ENCODE peak calls at places on chromosomes 3 and 15, in six cellular contexts. One of them, this sample, is unnamed. For H3K36me3, the result is how much of the 10 kb centered on the place peaks cover.

GRCh38 chr15:61275451-61275850 is 46.3 kb upstream of the RORA start:
- DNase-seq in BE2C: no peak
- DNase-seq in adrenal gland: no peak
- DNase-seq in stomach: no peak
- DNase-seq in GM23248: no peak
- DNase-seq in fibroblast of lung: no peak
- DNase-seq in this sample: no peak

GRCh38 chr15:40098489-40099261 is 10.0 kb downstream of the BMF start:
- DNase-seq in GM23248: peak
- DNase-seq in BE2C: peak
- DNase-seq in adrenal gland: peak
- DNase-seq in fibroblast of lung: peak
- DNase-seq in stomach: peak
- DNase-seq in this sample: peak

GRCh38 chr3:101102678-101103296 is 109.6 kb upstream of the ABI3BP start:
- DNase-seq in adrenal gland: no peak
- DNase-seq in fibroblast of lung: no peak
- DNase-seq in BE2C: no peak
- DNase-seq in stomach: no peak
- DNase-seq in GM23248: no peak
- DNase-seq in this sample: no peak

GRCh38 chr15:20368974-20369373 is 172.6 kb downstream of the GOLGA6L6 start:
- DNase-seq in fibroblast of lung: no peak
- DNase-seq in BE2C: no peak
- DNase-seq in GM23248: no peak
- DNase-seq in adrenal gland: no peak
- DNase-seq in stomach: no peak
- DNase-seq in this sample: no peak

GRCh38 chr15:87609474-87609873 is 647.1 kb downstream of the NTRK3 start:
- DNase-seq in GM23248: peak
- DNase-seq in stomach: no peak
- DNase-seq in fibroblast of lung: peak
- DNase-seq in BE2C: no peak
- DNase-seq in adrenal gland: no peak
- DNase-seq in this sample: peak

GRCh38 chr3:47385007-47385406 is 4.2 kb downstream of the PTPN23 start:
- DNase-seq in stomach: no peak
- DNase-seq in BE2C: no peak
- DNase-seq in fibroblast of lung: peak
- DNase-seq in GM23248: no peak
- DNase-seq in adrenal gland: peak
- DNase-seq in this sample: no peak

GRCh38 chr3:94285874-94286273 is 223.0 kb downstream of the NSUN3 start:
- DNase-seq in fibroblast of lung: peak
- DNase-seq in GM23248: peak
- DNase-seq in BE2C: no peak
- DNase-seq in adrenal gland: no peak
- DNase-seq in stomach: no peak
- DNase-seq in this sample: no peak

GRCh38 chr15:90425726-90426346 is 37.8 kb downstream of the IQGAP1 start:
- DNase-seq in fibroblast of lung: peak
- DNase-seq in stomach: no peak
- DNase-seq in adrenal gland: no peak
- DNase-seq in GM23248: no peak
- DNase-seq in BE2C: no peak
- DNase-seq in this sample: no peak

GRCh38 chr15:99738047-99738847 is 5.0 kb upstream of the LYSMD4 start:
- DNase-seq in BE2C: no peak
- DNase-seq in GM23248: no peak
- DNase-seq in adrenal gland: peak
- DNase-seq in fibroblast of lung: no peak
- DNase-seq in stomach: no peak
- DNase-seq in this sample: no peak

GRCh38 chr3:16482770-16483531 is 30.5 kb downstream of the RFTN1 start:
- DNase-seq in GM23248: no peak
- DNase-seq in BE2C: no peak
- DNase-seq in fibroblast of lung: no peak
- DNase-seq in adrenal gland: peak
- DNase-seq in stomach: no peak
- DNase-seq in this sample: no peak

GRCh38 chr15:81948751-81949150 is 97.1 kb downstream of the MEX3B start:
- DNase-seq in adrenal gland: no peak
- DNase-seq in fibroblast of lung: no peak
- DNase-seq in GM23248: no peak
- DNase-seq in BE2C: no peak
- DNase-seq in stomach: no peak
- DNase-seq in this sample: no peak

GRCh38 chr3:70824078-70824477 is 511.6 kb upstream of the MDFIC2 start:
- DNase-seq in adrenal gland: no peak
- DNase-seq in GM23248: peak
- DNase-seq in stomach: no peak
- DNase-seq in BE2C: no peak
- DNase-seq in fibroblast of lung: peak
- DNase-seq in this sample: peak

GRCh38 chr3:192899540-192899982 is 18.1 kb downstream of the MB21D2 start:
- DNase-seq in adrenal gland: no peak
- DNase-seq in GM23248: peak
- DNase-seq in fibroblast of lung: peak
- DNase-seq in BE2C: no peak
- DNase-seq in stomach: no peak
- DNase-seq in this sample: no peak

GRCh38 chr15:101232677-101233076 is 19.2 kb downstream of the CHSY1 start:
- DNase-seq in GM23248: no peak
- DNase-seq in BE2C: no peak
- DNase-seq in stomach: no peak
- DNase-seq in adrenal gland: peak
- DNase-seq in fibroblast of lung: no peak
- DNase-seq in this sample: no peak

DNA sequence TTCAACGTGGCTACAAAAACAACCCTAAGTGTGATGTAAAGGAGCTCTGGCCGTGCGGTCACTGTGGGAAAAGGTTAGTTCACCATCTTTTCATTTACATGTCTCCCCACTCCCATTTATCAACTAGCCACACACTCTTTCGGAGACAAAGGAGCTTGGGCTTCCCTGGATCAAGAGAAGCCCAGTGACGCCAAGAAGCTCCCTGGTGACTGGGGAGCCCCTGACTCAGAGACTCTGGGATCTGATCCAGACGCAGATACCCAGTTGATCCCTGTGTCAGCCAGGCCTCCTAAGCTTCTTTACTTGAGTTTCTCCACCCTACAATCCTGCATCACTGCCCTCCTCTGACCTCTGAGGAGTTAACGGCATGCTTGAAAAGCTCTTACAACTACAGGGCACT is 43.9 kb downstream of the HEG1 start:
- DNase-seq in adrenal gland: no peak
- DNase-seq in BE2C: no peak
- DNase-seq in GM23248: no peak
- DNase-seq in fibroblast of lung: peak
- DNase-seq in stomach: no peak
- DNase-seq in this sample: peak
- H3K36me3 ChIP-seq in adrenal gland: under half
- H3K36me3 ChIP-seq in BE2C: under half
- H3K36me3 ChIP-seq in GM23248: half or more
- H3K36me3 ChIP-seq in fibroblast of lung: under half
- H3K36me3 ChIP-seq in stomach: half or more
- H3K36me3 ChIP-seq in this sample: half or more

GRCh38 chr3:189122120-189122519 is 49.7 kb upstream of the TPRG1 start:
- DNase-seq in stomach: no peak
- DNase-seq in BE2C: no peak
- DNase-seq in GM23248: no peak
- DNase-seq in adrenal gland: no peak
- DNase-seq in fibroblast of lung: no peak
- DNase-seq in this sample: no peak
- H3K4me3 ChIP-seq in stomach: no peak
- H3K4me3 ChIP-seq in BE2C: no peak
- H3K4me3 ChIP-seq in GM23248: peak
- H3K4me3 ChIP-seq in adrenal gland: no peak
- H3K4me3 ChIP-seq in fibroblast of lung: no peak
- H3K4me3 ChIP-seq in this sample: no peak

DNA sequence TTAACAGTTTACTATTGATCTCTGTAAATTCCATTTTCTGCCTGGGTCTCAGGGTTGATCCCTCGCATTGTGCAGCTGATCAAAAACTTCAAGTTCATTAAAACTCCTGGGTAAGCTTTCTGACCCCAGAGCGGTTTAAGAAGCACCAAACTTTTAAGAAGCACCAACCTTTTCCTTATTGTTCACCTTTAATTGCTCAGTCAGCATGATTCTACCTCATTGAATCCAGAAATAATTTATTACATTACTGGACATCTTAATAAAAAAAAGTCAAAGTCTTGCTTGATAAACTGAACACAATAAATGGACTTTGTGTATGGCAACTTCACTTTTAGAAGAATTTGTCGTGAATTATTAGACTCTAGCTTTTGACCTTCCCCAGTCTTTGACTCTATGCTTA is 46.9 kb downstream of the HDGFL3 start:
- DNase-seq in GM23248: no peak
- DNase-seq in stomach: no peak
- DNase-seq in adrenal gland: no peak
- DNase-seq in fibroblast of lung: no peak
- DNase-seq in BE2C: no peak
- DNase-seq in this sample: no peak
- H3K36me3 ChIP-seq in GM23248: under half
- H3K36me3 ChIP-seq in stomach: under half
- H3K36me3 ChIP-seq in adrenal gland: under half
- H3K36me3 ChIP-seq in fibroblast of lung: under half
- H3K36me3 ChIP-seq in BE2C: under half
- H3K36me3 ChIP-seq in this sample: under half

GRCh38 chr3:153320585-153321128 is 158.6 kb downstream of the RAP2B start:
- DNase-seq in GM23248: no peak
- DNase-seq in stomach: no peak
- DNase-seq in fibroblast of lung: no peak
- DNase-seq in BE2C: no peak
- DNase-seq in adrenal gland: no peak
- DNase-seq in this sample: no peak
- H3K4me3 ChIP-seq in GM23248: no peak
- H3K4me3 ChIP-seq in stomach: no peak
- H3K4me3 ChIP-seq in fibroblast of lung: no peak
- H3K4me3 ChIP-seq in BE2C: no peak
- H3K4me3 ChIP-seq in adrenal gland: no peak
- H3K4me3 ChIP-seq in this sample: no peak

GRCh38 chr3:99861216-99861615 is 43.6 kb downstream of the CMSS1 start:
- DNase-seq in stomach: no peak
- DNase-seq in GM23248: no peak
- DNase-seq in adrenal gland: no peak
- DNase-seq in fibroblast of lung: no peak
- DNase-seq in BE2C: no peak
- DNase-seq in this sample: no peak

GRCh38 chr3:99863588-99863987 is 45.9 kb downstream of the CMSS1 start:
- DNase-seq in fibroblast of lung: no peak
- DNase-seq in BE2C: no peak
- DNase-seq in adrenal gland: no peak
- DNase-seq in stomach: no peak
- DNase-seq in GM23248: no peak
- DNase-seq in this sample: no peak

GRCh38 chr3:99863002-99863401 is 45.3 kb downstream of the CMSS1 start:
- DNase-seq in fibroblast of lung: no peak
- DNase-seq in GM23248: no peak
- DNase-seq in stomach: no peak
- DNase-seq in BE2C: no peak
- DNase-seq in adrenal gland: no peak
- DNase-seq in this sample: no peak

GRCh38 chr3:99864289-99864688 is 46.6 kb downstream of the CMSS1 start:
- DNase-seq in BE2C: no peak
- DNase-seq in GM23248: no peak
- DNase-seq in fibroblast of lung: no peak
- DNase-seq in adrenal gland: no peak
- DNase-seq in stomach: no peak
- DNase-seq in this sample: no peak

GRCh38 chr3:99862208-99862607 is 44.5 kb downstream of the CMSS1 start:
- DNase-seq in BE2C: no peak
- DNase-seq in stomach: no peak
- DNase-seq in adrenal gland: no peak
- DNase-seq in GM23248: peak
- DNase-seq in fibroblast of lung: peak
- DNase-seq in this sample: peak
- H3K36me3 ChIP-seq in BE2C: under half
- H3K36me3 ChIP-seq in stomach: under half
- H3K36me3 ChIP-seq in adrenal gland: under half
- H3K36me3 ChIP-seq in GM23248: under half
- H3K36me3 ChIP-seq in fibroblast of lung: under half
- H3K36me3 ChIP-seq in this sample: half or more

DNA sequence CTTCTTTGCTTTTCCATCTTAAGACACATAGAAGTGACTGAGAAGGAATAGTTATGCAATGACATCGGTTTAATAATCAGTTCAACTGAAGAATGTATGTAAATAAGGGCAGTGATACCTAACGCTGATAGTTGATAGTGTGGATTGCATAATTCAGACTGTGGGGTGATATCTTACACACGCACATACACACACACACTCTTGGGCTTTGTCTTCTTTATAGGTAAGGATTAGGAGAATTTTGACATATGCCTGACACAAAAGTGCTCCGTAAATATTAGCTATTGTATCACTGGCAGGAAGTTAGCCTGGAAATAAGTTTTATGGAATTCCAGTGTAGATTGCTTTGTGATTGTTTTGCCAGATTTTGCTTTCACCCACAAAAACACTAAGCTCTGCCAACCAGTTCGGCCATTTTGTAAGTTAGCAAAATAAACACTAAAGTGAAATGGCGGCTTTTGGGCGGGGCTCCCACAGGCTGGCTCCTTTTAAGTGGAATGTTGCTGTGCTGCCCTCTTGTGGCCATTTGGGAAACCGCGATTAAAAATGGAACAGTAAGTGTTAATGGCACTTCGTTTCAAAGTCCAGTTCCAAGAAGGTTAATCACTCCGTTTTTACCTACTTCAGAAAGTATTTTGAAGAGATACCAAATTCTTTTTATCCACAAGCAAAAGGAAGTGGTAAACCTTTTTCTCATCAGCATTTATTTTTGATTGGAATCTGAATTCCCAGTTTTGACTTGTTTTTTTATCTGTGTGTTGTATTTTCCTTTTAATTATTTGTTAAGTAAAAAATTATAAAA is 17.7 kb downstream of the CHD2 start:
- DNase-seq in GM23248: peak
- DNase-seq in BE2C: peak
- DNase-seq in adrenal gland: peak
- DNase-seq in stomach: peak
- DNase-seq in fibroblast of lung: peak
- DNase-seq in this sample: peak
- H3K4me3 ChIP-seq in GM23248: peak
- H3K4me3 ChIP-seq in BE2C: no peak
- H3K4me3 ChIP-seq in adrenal gland: no peak
- H3K4me3 ChIP-seq in stomach: peak
- H3K4me3 ChIP-seq in fibroblast of lung: no peak
- H3K4me3 ChIP-seq in this sample: peak

GRCh38 chr15:65259367-65259781 is 27.3 kb downstream of the PARP16 start:
- DNase-seq in stomach: no peak
- DNase-seq in BE2C: no peak
- DNase-seq in fibroblast of lung: no peak
- DNase-seq in adrenal gland: no peak
- DNase-seq in GM23248: peak
- DNase-seq in this sample: no peak
- H3K36me3 ChIP-seq in stomach: half or more
- H3K36me3 ChIP-seq in BE2C: under half
- H3K36me3 ChIP-seq in fibroblast of lung: under half
- H3K36me3 ChIP-seq in adrenal gland: under half
- H3K36me3 ChIP-seq in GM23248: under half
- H3K36me3 ChIP-seq in this sample: under half

GRCh38 chr3:107705046-107705445 is 182.3 kb downstream of the BBX start:
- DNase-seq in fibroblast of lung: peak
- DNase-seq in GM23248: no peak
- DNase-seq in BE2C: no peak
- DNase-seq in adrenal gland: no peak
- DNase-seq in stomach: no peak
- DNase-seq in this sample: no peak
- H3K4me3 ChIP-seq in fibroblast of lung: no peak
- H3K4me3 ChIP-seq in GM23248: no peak
- H3K4me3 ChIP-seq in BE2C: no peak
- H3K4me3 ChIP-seq in adrenal gland: no peak
- H3K4me3 ChIP-seq in stomach: no peak
- H3K4me3 ChIP-seq in this sample: no peak